ENCODE peak calls at places on chromosomes 11 and 22, in ten cellular contexts. K is adrenal gland; M is Peyer's patch; H is naive thymus-derived CD4-positive, alpha-beta T cell; D is transverse colon; R is ascending aorta; A is CD4-positive, alpha-beta T cell; W is PC-3; F is CD8-positive, alpha-beta memory T cell; U is uterus. V is an unnamed sample.

GRCh38 chr11:107576497-107577086 is 11.1 kb upstream of the ALKBH8 start:
- DNase-seq in K (peak), M (no peak), H (no peak), D (peak), R (no peak), A (peak), W (peak), F (peak), U (no peak), V (peak)

GRCh38 chr22:41429232-41429945 is 17.2 kb downstream of the TOB2 start:
- DNase-seq in K (no peak), M (no peak), H (no peak), D (no peak), R (no peak), A (no peak), W (no peak), F (no peak), U (no peak), V (peak)

GRCh38 chr22:49606562-49606961 is 221.1 kb downstream of the BRD1 start:
- DNase-seq in K (no peak), M (no peak), H (no peak), D (no peak), R (no peak), A (no peak), W (no peak), F (no peak), U (no peak), V (no peak)

GRCh38 chr11:81222491-81222890 is 1511.2 kb downstream of the FAM181B start:
- DNase-seq in K (no peak), M (no peak), H (no peak), D (no peak), R (no peak), A (no peak), W (no peak), F (no peak), U (no peak), V (no peak)

GRCh38 chr22:25134028-25134427 is 65.6 kb upstream of the CRYBB3 start:
- DNase-seq in K (no peak), M (no peak), H (no peak), D (peak), R (no peak), A (no peak), W (peak), F (no peak), U (no peak), V (no peak)

GRCh38 chr22:38415046-38415445 is 40.0 kb downstream of the KCNJ4 start:
- DNase-seq in K (peak), M (no peak), H (no peak), D (no peak), R (no peak), A (no peak), W (no peak), F (no peak), U (no peak), V (no peak)

GRCh38 chr22:40714514-40714966 is 35.3 kb downstream of the MCHR1 start:
- DNase-seq in K (no peak), M (no peak), H (no peak), D (no peak), R (no peak), A (no peak), W (peak), F (no peak), U (no peak), V (no peak)

GRCh38 chr11:1564535-1565172 is 7.4 kb downstream of the DUSP8 start:
- DNase-seq in K (peak), M (peak), H (no peak), D (peak), R (peak), A (no peak), W (peak), F (no peak), U (peak), V (peak)

GRCh38 chr11:72719144-72719543 is 33.1 kb downstream of the ARAP1 start:
- DNase-seq in K (peak), M (no peak), H (no peak), D (no peak), R (no peak), A (no peak), W (no peak), F (no peak), U (no peak), V (no peak)

GRCh38 chr11:61028135-61028729 is 56.8 kb downstream of the CD6 start:
- DNase-seq in K (no peak), M (no peak), H (peak), D (peak), R (no peak), A (peak), W (peak), F (no peak), U (no peak), V (no peak)

GRCh38 chr11:67418476-67419281 is 3.2 kb downstream of the CARNS1 start:
- DNase-seq in K (no peak), M (no peak), H (peak), D (no peak), R (no peak), A (no peak), W (no peak), F (no peak), U (no peak), V (no peak)

GRCh38 chr22:19876314-19876940 is 21.8 kb upstream of the GNB1L start:
- DNase-seq in K (no peak), M (peak), H (no peak), D (no peak), R (peak), A (no peak), W (no peak), F (no peak), U (peak), V (no peak)

GRCh38 chr11:44609783-44610155 is 44.3 kb downstream of the CD82 start:
- DNase-seq in K (no peak), M (no peak), H (no peak), D (no peak), R (no peak), A (no peak), W (no peak), F (no peak), U (no peak), V (no peak)

GRCh38 chr11:88171982-88172381 is 3.3 kb downstream of the RAB38 start:
- DNase-seq in K (no peak), M (no peak), H (no peak), D (no peak), R (no peak), A (no peak), W (no peak), F (no peak), U (no peak), V (no peak)

GRCh38 chr11:88169481-88169880 is 5.8 kb downstream of the RAB38 start:
- DNase-seq in K (no peak), M (no peak), H (no peak), D (no peak), R (no peak), A (no peak), W (no peak), F (no peak), U (no peak), V (no peak)

GRCh38 chr11:88167853-88168252 is 7.4 kb downstream of the RAB38 start:
- DNase-seq in K (no peak), M (no peak), H (no peak), D (no peak), R (no peak), A (no peak), W (no peak), F (no peak), U (no peak), V (no peak)

GRCh38 chr11:88170680-88171079 is 4.6 kb downstream of the RAB38 start:
- DNase-seq in K (no peak), M (no peak), H (no peak), D (no peak), R (no peak), A (no peak), W (no peak), F (no peak), U (no peak), V (no peak)

DNA sequence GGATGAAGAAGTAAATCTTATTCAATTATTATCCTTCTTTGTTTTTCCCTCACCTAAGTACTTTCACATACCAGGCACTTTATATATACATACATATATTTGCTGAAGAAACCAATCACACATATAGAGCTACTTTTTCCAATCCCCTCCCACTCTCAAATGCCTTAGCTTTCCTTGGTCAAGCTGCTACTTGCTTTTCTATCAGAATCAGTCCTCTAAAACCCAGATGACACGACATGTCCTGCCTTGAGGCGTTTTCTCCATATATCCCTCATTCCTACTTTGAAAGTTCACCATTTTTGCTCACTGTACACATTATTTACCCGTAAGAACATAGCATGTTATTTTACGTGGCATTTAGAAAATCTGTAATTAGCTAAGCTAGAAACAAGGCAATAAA is 5.4 kb downstream of the RAB38 start:
- DNase-seq in K (no peak), M (no peak), H (no peak), D (no peak), R (no peak), A (no peak), W (no peak), F (no peak), U (no peak), V (no peak)
- H3K27ac ChIP-seq in K (no peak), M (no peak), H (no peak), D (no peak), R (no peak), A (no peak), W (no peak), F (no peak), U (no peak), V (no peak)

GRCh38 chr11:83249445-83249844 is 36.7 kb downstream of the CCDC90B start:
- DNase-seq in K (no peak), M (no peak), H (no peak), D (no peak), R (no peak), A (no peak), W (no peak), F (no peak), U (no peak), V (no peak)

GRCh38 chr11:83249972-83250593 is 36.1 kb downstream of the CCDC90B start:
- DNase-seq in K (no peak), M (no peak), H (peak), D (no peak), R (no peak), A (no peak), W (peak), F (no peak), U (no peak), V (no peak)

GRCh38 chr11:83252266-83252665 is 33.9 kb downstream of the CCDC90B start:
- DNase-seq in K (no peak), M (no peak), H (no peak), D (no peak), R (no peak), A (no peak), W (no peak), F (no peak), U (no peak), V (no peak)

GRCh38 chr11:83256602-83257340 is 29.4 kb downstream of the CCDC90B start:
- DNase-seq in K (no peak), M (no peak), H (no peak), D (no peak), R (no peak), A (no peak), W (no peak), F (no peak), U (no peak), V (no peak)

GRCh38 chr11:83252941-83253340 is 33.2 kb downstream of the CCDC90B start:
- DNase-seq in K (no peak), M (no peak), H (no peak), D (no peak), R (no peak), A (no peak), W (no peak), F (no peak), U (no peak), V (no peak)
- H3K27ac ChIP-seq in K (no peak), M (no peak), H (no peak), D (no peak), R (no peak), A (no peak), W (no peak), F (no peak), U (no peak), V (no peak)

GRCh38 chr11:46049325-46049860 is 71.9 kb downstream of the PHF21A start:
- DNase-seq in K (no peak), M (no peak), H (no peak), D (no peak), R (no peak), A (no peak), W (no peak), F (no peak), U (no peak), V (no peak)
- H3K27ac ChIP-seq in K (no peak), M (no peak), H (no peak), D (peak), R (no peak), A (no peak), W (no peak), F (no peak), U (no peak), V (no peak)

DNA sequence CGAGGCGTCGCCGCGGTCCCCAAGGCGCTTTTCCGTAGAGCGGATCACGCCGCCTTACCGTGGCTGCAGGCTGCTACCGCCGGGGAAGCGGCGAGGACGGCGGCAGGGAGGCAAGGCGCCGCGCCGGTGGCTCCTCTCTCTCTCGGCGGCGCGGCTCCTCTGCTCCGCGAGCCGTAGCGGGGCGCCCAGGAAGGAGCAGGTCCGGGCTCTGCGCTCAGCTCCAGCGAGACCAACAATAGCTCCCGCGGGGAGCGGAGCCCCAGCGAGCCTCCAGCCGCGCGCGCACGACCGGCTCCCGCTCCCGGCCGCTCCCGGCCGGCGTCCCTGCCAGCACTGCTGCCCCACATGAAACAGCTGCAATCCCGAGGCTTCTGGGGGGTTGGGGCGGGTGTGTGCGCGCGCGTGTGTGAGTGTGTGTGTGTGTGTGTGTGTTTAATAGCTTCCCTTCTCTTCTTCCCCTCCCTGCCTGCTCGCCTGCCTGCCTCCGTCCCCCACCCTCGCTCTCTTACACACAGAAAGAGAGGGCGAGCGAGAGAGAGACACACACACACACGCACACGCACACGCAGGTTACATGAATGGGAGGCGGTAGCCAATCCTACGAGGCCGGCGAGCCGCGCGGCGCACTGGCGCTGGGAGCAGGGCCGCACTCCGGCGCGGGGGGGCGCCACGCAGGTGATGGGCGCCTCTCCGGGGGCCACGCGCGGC is at the start of gene TENM4:
- DNase-seq in K (peak), M (peak), H (no peak), D (peak), R (peak), A (no peak), W (peak), F (no peak), U (peak), V (peak)
- H3K27ac ChIP-seq in K (peak), M (peak), H (no peak), D (peak), R (peak), A (no peak), W (no peak), F (no peak), U (peak), V (peak)

GRCh38 chr11:19574916-19575315 is 137.7 kb upstream of the NAV2 start:
- DNase-seq in K (no peak), M (no peak), H (no peak), D (no peak), R (no peak), A (no peak), W (no peak), F (no peak), U (no peak), V (no peak)
- H3K27ac ChIP-seq in K (no peak), M (no peak), H (no peak), D (no peak), R (peak), A (no peak), W (no peak), F (no peak), U (peak), V (no peak)

GRCh38 chr11:121004196-121004840 is 19.6 kb upstream of the TBCEL start:
- DNase-seq in K (no peak), M (no peak), H (no peak), D (no peak), R (no peak), A (no peak), W (no peak), F (no peak), U (no peak), V (no peak)
- H3K27ac ChIP-seq in K (no peak), M (no peak), H (no peak), D (no peak), R (no peak), A (no peak), W (no peak), F (no peak), U (no peak), V (no peak)

V was measured in substantia nigra.